ENCODE peak calls at places on chromosome 11, in nine cellular contexts. K is cardiac fibroblast, E is epithelial cell of esophagus, S is A549, Y is astrocyte of the cerebellum, F is right atrium auricular region, H is K562, O is pancreas, G is NB4. Q is an unnamed sample.

GRCh38 chr11:61683961-61684869 is 4.0 kb downstream of the DAGLA start:
- DNase-seq in O (peak; percentile 13), H (no peak), E (no peak), K (no peak), F (no peak), Y (peak; percentile 66), G (peak; percentile 46), S (no peak), Q (no peak)

GRCh38 chr11:62645660-62645933 is 816 bp downstream of the GANAB start:
- DNase-seq in O (no peak), S (no peak), G (peak; percentile 35), H (no peak), E (no peak), F (no peak), Y (no peak), K (no peak), Q (no peak)

GRCh38 chr11:123020968-123021367 is 39.3 kb upstream of the BSX start:
- DNase-seq in Y (peak; percentile 12), H (no peak), S (peak; percentile 54), K (peak; percentile 71), F (no peak), G (peak; percentile 81), O (no peak), E (peak; percentile 63), Q (no peak)

GRCh38 chr11:90448280-90448679 is 225.4 kb upstream of the CHORDC1 start:
- DNase-seq in O (no peak), H (no peak), G (no peak), E (no peak), S (no peak), Y (no peak), F (no peak), K (no peak), Q (no peak)

GRCh38 chr11:56855217-56855616 is 106.7 kb upstream of the OR9G4 start:
- DNase-seq in F (no peak), K (no peak), O (no peak), H (no peak), Y (no peak), G (no peak), E (peak; percentile 61), S (no peak), Q (no peak)

GRCh38 chr11:12008790-12009616 is 577 bp upstream of the DKK3 start:
- DNase-seq in K (peak; percentile 67), F (no peak), S (peak; percentile 38), O (no peak), E (peak; percentile 37), G (no peak), H (peak; percentile 94), Y (no peak), Q (no peak)

GRCh38 chr11:125091247-125091876 is 20.1 kb downstream of the TMEM218 start:
- DNase-seq in O (peak; percentile 26), S (peak; percentile 46), E (peak; percentile 89), F (peak; percentile 69), G (peak; percentile 69), Y (peak; percentile 70), H (peak; percentile 75), K (peak; percentile 86), Q (peak; percentile 28)

GRCh38 chr11:78715639-78716311 is 141.1 kb upstream of the NARS2 start:
- DNase-seq in E (peak; percentile 95), G (peak; percentile 56), O (peak; percentile 54), F (no peak), S (peak; percentile 65), Y (peak; percentile 56), K (peak; percentile 7), H (peak; percentile 74), Q (peak; percentile 23)

GRCh38 chr11:25702417-25702816 is 629.5 kb upstream of the ANO3 start:
- DNase-seq in F (no peak), Y (peak; percentile 22), G (no peak), S (no peak), E (no peak), K (no peak), H (no peak), O (no peak), Q (no peak)

GRCh38 chr11:107819361-107820014 is 39.1 kb downstream of the SLC35F2 start:
- DNase-seq in S (no peak), O (no peak), Y (no peak), K (peak; percentile 17), G (no peak), H (no peak), F (no peak), E (peak; percentile 29), Q (no peak)

GRCh38 chr11:46338636-46338987 is 8.7 kb upstream of the DGKZ start:
- DNase-seq in K (no peak), S (no peak), H (no peak), G (no peak), O (no peak), F (no peak), Y (no peak), E (no peak), Q (no peak)
- H3K4me3 ChIP-seq in K (no peak overlapping the region), S (no peak overlapping the region), H (no peak overlapping the region), G (no peak overlapping the region), O (no peak overlapping the region), F (peak overlapping the region; percentile 13), Y (no peak overlapping the region), E (no peak overlapping the region), Q (peak overlapping the region; percentile 12)

GRCh38 chr11:59281177-59281576 is 68.5 kb upstream of the MPEG1 start:
- DNase-seq in Y (no peak), H (no peak), G (no peak), F (no peak), E (no peak), K (no peak), O (no peak), S (no peak), Q (no peak)
- TF ChIP-seq CTCF in Y (no peak), H (peak; percentile 18), G (no peak), F (no peak), E (no peak), K (no peak), O (no peak), S (no peak), Q (no peak)

DNA sequence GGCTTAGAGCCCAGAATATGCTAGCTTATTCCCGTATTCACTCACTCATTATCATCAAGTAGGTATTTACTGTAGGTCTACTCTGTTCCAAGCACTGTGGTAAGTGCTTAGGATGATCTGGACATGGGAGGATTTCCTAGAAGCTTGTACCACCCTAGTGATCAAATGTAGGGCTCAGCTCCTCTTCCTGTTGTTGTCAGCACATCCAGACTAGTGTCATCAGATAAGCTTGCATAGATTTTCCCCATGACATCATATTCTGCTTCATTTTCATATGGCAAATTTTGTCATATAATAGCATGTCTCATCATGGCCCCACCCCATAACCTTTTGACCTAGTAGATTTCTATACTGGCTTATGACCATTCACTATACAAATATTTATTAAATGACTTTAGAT is 19.3 kb upstream of the NUCB2 start:
- DNase-seq in H (peak; percentile 18), Y (no peak), S (peak; percentile 55), F (no peak), E (peak; percentile 34), O (no peak), K (peak; percentile 76), G (no peak), Q (no peak)
- H3K4me3 ChIP-seq in H (no peak overlapping the region), Y (no peak overlapping the region), S (no peak overlapping the region), F (no peak overlapping the region), E (no peak overlapping the region), O (no peak overlapping the region), K (no peak overlapping the region), G (no peak overlapping the region), Q (no peak overlapping the region)

DNA sequence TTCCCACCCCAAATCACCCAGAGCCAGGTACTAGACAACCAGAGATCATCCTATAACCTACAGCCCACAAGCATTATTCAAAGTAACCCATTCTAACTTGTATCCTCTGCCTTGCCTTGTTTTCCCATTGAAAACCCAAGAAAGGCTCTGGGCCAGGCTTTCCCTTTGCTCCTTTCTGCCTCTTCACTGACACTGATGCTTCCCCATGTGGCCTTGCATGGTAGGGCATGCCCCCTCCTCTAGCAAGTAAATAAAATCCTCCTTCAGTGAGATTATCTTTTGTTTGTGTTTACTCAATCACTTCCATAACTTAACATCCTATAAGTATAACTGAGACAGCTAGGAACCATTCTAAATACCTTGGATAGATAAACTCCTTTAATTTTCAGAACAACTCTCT is 65.6 kb upstream of the FAR1 start:
- DNase-seq in E (no peak), G (no peak), H (no peak), F (no peak), Y (no peak), S (no peak), O (no peak), K (no peak), Q (no peak)
- TF ChIP-seq CTCF in E (no peak), G (no peak), H (no peak), F (no peak), Y (no peak), S (no peak), O (no peak), K (no peak), Q (no peak)

GRCh38 chr11:32792948-32793475 is 1.4 kb downstream of the CCDC73 start:
- DNase-seq in O (peak; percentile 72), E (peak; percentile 57), S (peak; percentile 31), G (peak; percentile 60), H (peak; percentile 44), K (peak; percentile 45), Y (peak; percentile 15), F (peak; percentile 72), Q (no peak)
- H3K4me3 ChIP-seq in O (no peak overlapping the region), E (peak overlapping the region; percentile 11), S (peak overlapping the region; percentile 18), G (no peak overlapping the region), H (no peak overlapping the region), K (no peak overlapping the region), Y (no peak overlapping the region), F (no peak overlapping the region), Q (no peak overlapping the region)

GRCh38 chr11:1339066-1339675 is 29.7 kb upstream of the TOLLIP start:
- DNase-seq in O (peak; percentile 4), E (no peak), Y (no peak), H (no peak), K (no peak), G (no peak), S (no peak), F (peak; percentile 57), Q (no peak)
- TF ChIP-seq CTCF in O (no peak), E (no peak), Y (no peak), H (no peak), K (no peak), G (no peak), S (no peak), F (no peak), Q (no peak)

DNA sequence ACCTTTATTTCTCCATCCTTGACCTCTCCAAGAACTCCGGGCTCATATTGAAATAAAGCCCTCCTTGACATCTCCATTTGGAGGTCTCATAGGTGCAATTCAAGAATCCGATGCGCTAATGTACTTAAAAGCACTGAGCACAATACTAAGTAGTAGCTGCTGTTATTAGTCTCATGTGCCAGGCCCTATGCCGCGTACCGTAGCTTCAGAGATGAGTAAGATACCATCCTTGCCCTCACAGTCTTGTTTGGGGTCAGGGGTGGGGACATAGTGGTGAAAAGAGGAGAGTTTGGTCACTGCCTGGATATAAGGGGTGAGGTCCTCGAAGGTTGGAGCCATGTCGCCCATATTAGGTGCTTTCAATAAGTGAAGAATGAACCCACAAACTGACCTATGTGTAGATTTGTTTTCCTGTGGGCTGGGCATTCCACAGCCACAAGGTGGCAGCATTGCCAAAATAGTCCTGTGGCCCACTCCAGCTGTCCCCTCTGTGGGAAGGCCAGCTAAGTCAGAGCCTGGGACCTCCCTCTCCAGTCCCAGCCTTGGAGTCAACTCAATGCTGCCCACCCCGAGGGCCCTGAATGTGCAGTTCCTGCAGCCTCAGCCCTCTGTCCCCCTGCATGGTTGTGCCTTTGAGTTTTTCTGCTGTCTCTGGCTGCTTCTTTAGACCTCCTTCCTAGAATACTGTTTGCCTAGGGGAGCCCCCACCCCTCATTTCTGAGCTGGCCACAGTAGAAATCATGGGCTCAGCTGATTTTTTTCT is 6.5 kb downstream of the DCPS start:
- DNase-seq in H (peak; percentile 74), K (peak; percentile 85), F (peak; percentile 87), Y (peak; percentile 55), G (peak; percentile 94), E (peak; percentile 69), O (peak; percentile 72), S (peak; percentile 60), Q (no peak)
- H3K4me3 ChIP-seq in H (no peak overlapping the region), K (no peak overlapping the region), F (no peak overlapping the region), Y (no peak overlapping the region), G (no peak overlapping the region), E (no peak overlapping the region), O (no peak overlapping the region), S (no peak overlapping the region), Q (no peak overlapping the region)

GRCh38 chr11:44870615-44871176 is 80.0 kb downstream of the TP53I11 start:
- DNase-seq in E (no peak), F (no peak), S (no peak), H (no peak), K (peak; percentile 7), O (no peak), Y (no peak), G (no peak), Q (no peak)
- TF ChIP-seq CTCF in E (no peak), F (no peak), S (no peak), H (no peak), K (no peak), O (no peak), Y (no peak), G (no peak), Q (no peak)